ENCODE peak calls at places on chromosomes 16 and 17, in four cellular contexts. One of them, this sample, is unnamed.

GRCh38 chr17:61400058-61400785 is 579 bp downstream of the TBX2 start:
- DNase-seq in breast epithelium: no peak
- DNase-seq in heart right ventricle: no peak
- DNase-seq in CD4-positive, alpha-beta T cell: no peak
- DNase-seq in this sample: no peak

GRCh38 chr17:60102632-60103047 is 23.9 kb upstream of the HEATR6 start:
- DNase-seq in CD4-positive, alpha-beta T cell: no peak
- DNase-seq in heart right ventricle: peak
- DNase-seq in breast epithelium: no peak
- DNase-seq in this sample: no peak

GRCh38 chr16:30778549-30779244 is 8.3 kb downstream of the ZNF629 start:
- DNase-seq in heart right ventricle: no peak
- DNase-seq in CD4-positive, alpha-beta T cell: no peak
- DNase-seq in breast epithelium: no peak
- DNase-seq in this sample: no peak

GRCh38 chr16:85458952-85459351 is 154.2 kb upstream of the GSE1 start:
- DNase-seq in heart right ventricle: peak
- DNase-seq in CD4-positive, alpha-beta T cell: no peak
- DNase-seq in breast epithelium: peak
- DNase-seq in this sample: no peak

GRCh38 chr16:53805747-53806146 is 101.8 kb downstream of the FTO start:
- DNase-seq in CD4-positive, alpha-beta T cell: no peak
- DNase-seq in breast epithelium: no peak
- DNase-seq in heart right ventricle: no peak
- DNase-seq in this sample: no peak

GRCh38 chr17:77036136-77036840 is 104.5 kb upstream of the SEC14L1 start:
- DNase-seq in heart right ventricle: no peak
- DNase-seq in CD4-positive, alpha-beta T cell: no peak
- DNase-seq in breast epithelium: no peak
- DNase-seq in this sample: no peak

GRCh38 chr16:81478876-81479496 is 34.4 kb downstream of the CMIP start:
- DNase-seq in breast epithelium: no peak
- DNase-seq in heart right ventricle: no peak
- DNase-seq in CD4-positive, alpha-beta T cell: no peak
- DNase-seq in this sample: no peak

GRCh38 chr17:58529275-58529674 is 14.8 kb upstream of the MTMR4 start:
- DNase-seq in breast epithelium: no peak
- DNase-seq in CD4-positive, alpha-beta T cell: no peak
- DNase-seq in heart right ventricle: no peak
- DNase-seq in this sample: no peak

GRCh38 chr17:50989149-50989548 is 123.0 kb upstream of the TOB1 start:
- DNase-seq in breast epithelium: no peak
- DNase-seq in CD4-positive, alpha-beta T cell: no peak
- DNase-seq in heart right ventricle: no peak
- DNase-seq in this sample: no peak

GRCh38 chr17:30908717-30909420 is 2.8 kb upstream of the TEFM start:
- DNase-seq in heart right ventricle: no peak
- DNase-seq in breast epithelium: no peak
- DNase-seq in CD4-positive, alpha-beta T cell: no peak
- DNase-seq in this sample: no peak

GRCh38 chr17:72556944-72557826 is 436.4 kb downstream of the SOX9 start:
- DNase-seq in breast epithelium: peak
- DNase-seq in CD4-positive, alpha-beta T cell: peak
- DNase-seq in heart right ventricle: peak
- DNase-seq in this sample: no peak

GRCh38 chr16:15907863-15908478 is 19.6 kb upstream of the CEP20 start:
- DNase-seq in heart right ventricle: no peak
- DNase-seq in breast epithelium: no peak
- DNase-seq in CD4-positive, alpha-beta T cell: peak
- DNase-seq in this sample: no peak

GRCh38 chr17:67246648-67247415 is 1.8 kb upstream of the HELZ start:
- DNase-seq in heart right ventricle: no peak
- DNase-seq in CD4-positive, alpha-beta T cell: peak
- DNase-seq in breast epithelium: peak
- DNase-seq in this sample: no peak

GRCh38 chr16:17316005-17316404 is 154.8 kb downstream of the XYLT1 start:
- DNase-seq in heart right ventricle: no peak
- DNase-seq in CD4-positive, alpha-beta T cell: no peak
- DNase-seq in breast epithelium: no peak
- DNase-seq in this sample: no peak

GRCh38 chr16:2715519-2715918 is 4.5 kb downstream of the PRSS27 start:
- DNase-seq in breast epithelium: peak
- DNase-seq in CD4-positive, alpha-beta T cell: peak
- DNase-seq in heart right ventricle: peak
- DNase-seq in this sample: no peak

GRCh38 chr16:3112881-3113574 is 642 bp downstream of the ZNF205 start:
- DNase-seq in breast epithelium: no peak
- DNase-seq in CD4-positive, alpha-beta T cell: no peak
- DNase-seq in heart right ventricle: no peak
- DNase-seq in this sample: no peak

GRCh38 chr17:54353789-54354525 is 531.2 kb downstream of the KIF2B start:
- DNase-seq in CD4-positive, alpha-beta T cell: no peak
- DNase-seq in heart right ventricle: no peak
- DNase-seq in breast epithelium: no peak
- DNase-seq in this sample: no peak

GRCh38 chr17:58191259-58191896 is 1.1 kb upstream of the EPX start:
- DNase-seq in breast epithelium: no peak
- DNase-seq in CD4-positive, alpha-beta T cell: no peak
- DNase-seq in heart right ventricle: no peak
- DNase-seq in this sample: no peak

GRCh38 chr17:59367657-59368045 is 36.2 kb downstream of the YPEL2 start:
- DNase-seq in heart right ventricle: no peak
- DNase-seq in breast epithelium: no peak
- DNase-seq in CD4-positive, alpha-beta T cell: no peak
- DNase-seq in this sample: no peak

GRCh38 chr17:31739300-31739699 is 119.7 kb downstream of the COPRS start:
- DNase-seq in CD4-positive, alpha-beta T cell: no peak
- DNase-seq in breast epithelium: no peak
- DNase-seq in heart right ventricle: no peak
- DNase-seq in this sample: peak

GRCh38 chr17:34303606-34304005 is 15.6 kb upstream of the CCL8 start:
- DNase-seq in CD4-positive, alpha-beta T cell: no peak
- DNase-seq in breast epithelium: no peak
- DNase-seq in heart right ventricle: no peak
- DNase-seq in this sample: no peak

GRCh38 chr16:89193576-89194293 is 6.6 kb downstream of the SLC22A31 start:
- DNase-seq in breast epithelium: no peak
- DNase-seq in CD4-positive, alpha-beta T cell: no peak
- DNase-seq in heart right ventricle: no peak
- DNase-seq in this sample: no peak

GRCh38 chr16:86396318-86396882 is 113.9 kb upstream of the FOXF1 start:
- DNase-seq in breast epithelium: no peak
- DNase-seq in heart right ventricle: no peak
- DNase-seq in CD4-positive, alpha-beta T cell: no peak
- DNase-seq in this sample: no peak

GRCh38 chr16:85751665-85752501 is 987 bp upstream of the C16orf74 start:
- DNase-seq in breast epithelium: no peak
- DNase-seq in heart right ventricle: no peak
- DNase-seq in CD4-positive, alpha-beta T cell: no peak
- DNase-seq in this sample: no peak

GRCh38 chr16:24996301-24996700 is 18.9 kb downstream of the ARHGAP17 start:
- DNase-seq in heart right ventricle: no peak
- DNase-seq in CD4-positive, alpha-beta T cell: no peak
- DNase-seq in breast epithelium: no peak
- DNase-seq in this sample: no peak

GRCh38 chr16:17151335-17151734 is 319.4 kb downstream of the XYLT1 start:
- DNase-seq in CD4-positive, alpha-beta T cell: no peak
- DNase-seq in breast epithelium: no peak
- DNase-seq in heart right ventricle: no peak
- DNase-seq in this sample: no peak

GRCh38 chr17:47733047-47733413 is at the start of gene TBX21:
- DNase-seq in breast epithelium: peak
- DNase-seq in CD4-positive, alpha-beta T cell: peak
- DNase-seq in heart right ventricle: peak
- DNase-seq in this sample: no peak

GRCh38 chr16:4110065-4110464 is 6.2 kb downstream of the ADCY9 start:
- DNase-seq in CD4-positive, alpha-beta T cell: no peak
- DNase-seq in breast epithelium: no peak
- DNase-seq in heart right ventricle: no peak
- DNase-seq in this sample: no peak

GRCh38 chr17:81738801-81739393 is 26.8 kb downstream of the SLC25A10 start:
- DNase-seq in breast epithelium: no peak
- DNase-seq in heart right ventricle: no peak
- DNase-seq in CD4-positive, alpha-beta T cell: no peak
- DNase-seq in this sample: no peak

GRCh38 chr17:38341035-38341721 is 2.6 kb downstream of the GPR179 start:
- DNase-seq in CD4-positive, alpha-beta T cell: no peak
- DNase-seq in heart right ventricle: peak
- DNase-seq in breast epithelium: no peak
- DNase-seq in this sample: no peak

GRCh38 chr17:64022631-64023063 is 2.2 kb upstream of the ICAM2 start:
- DNase-seq in heart right ventricle: no peak
- DNase-seq in CD4-positive, alpha-beta T cell: peak
- DNase-seq in breast epithelium: no peak
- DNase-seq in this sample: no peak

DNA sequence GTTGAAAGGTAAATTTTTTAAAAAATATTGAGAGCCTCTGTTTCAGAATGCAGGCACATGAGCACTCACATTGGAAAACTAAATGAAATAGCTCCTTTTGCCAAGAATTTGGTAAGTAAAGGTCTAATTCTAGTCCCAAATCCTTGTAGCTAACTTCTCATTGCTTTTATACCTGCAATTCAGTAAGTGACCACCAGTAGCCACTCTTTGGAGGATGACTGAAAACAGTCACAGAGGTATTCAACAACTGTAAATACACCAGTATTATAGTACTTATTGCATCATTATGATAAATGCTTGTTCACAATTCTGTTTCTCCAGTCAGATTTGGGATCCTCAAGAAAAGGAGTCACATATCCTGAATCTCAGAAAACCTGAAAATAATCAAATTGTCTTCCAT is 562.4 kb upstream of the CDH11 start:
- DNase-seq in breast epithelium: no peak
- DNase-seq in heart right ventricle: no peak
- DNase-seq in CD4-positive, alpha-beta T cell: no peak
- DNase-seq in this sample: no peak
- TF ChIP-seq CTCF in breast epithelium: no peak
- TF ChIP-seq CTCF in heart right ventricle: no peak
- TF ChIP-seq CTCF in CD4-positive, alpha-beta T cell: no peak
- TF ChIP-seq CTCF in this sample: no peak

GRCh38 chr16:58013201-58013956 is 12.2 kb downstream of the USB1 start:
- DNase-seq in breast epithelium: no peak
- DNase-seq in heart right ventricle: no peak
- DNase-seq in CD4-positive, alpha-beta T cell: no peak
- DNase-seq in this sample: no peak

GRCh38 chr16:58010886-58011285 is 9.7 kb downstream of the USB1 start:
- DNase-seq in breast epithelium: no peak
- DNase-seq in CD4-positive, alpha-beta T cell: no peak
- DNase-seq in heart right ventricle: no peak
- DNase-seq in this sample: no peak

GRCh38 chr16:58012481-58012880 is 11.3 kb downstream of the USB1 start:
- DNase-seq in breast epithelium: no peak
- DNase-seq in heart right ventricle: no peak
- DNase-seq in CD4-positive, alpha-beta T cell: no peak
- DNase-seq in this sample: no peak

GRCh38 chr16:58009856-58010416 is 8.7 kb downstream of the USB1 start:
- DNase-seq in breast epithelium: no peak
- DNase-seq in heart right ventricle: peak
- DNase-seq in CD4-positive, alpha-beta T cell: no peak
- DNase-seq in this sample: no peak

GRCh38 chr16:58011652-58012051 is 10.4 kb downstream of the USB1 start:
- DNase-seq in breast epithelium: no peak
- DNase-seq in CD4-positive, alpha-beta T cell: no peak
- DNase-seq in heart right ventricle: no peak
- DNase-seq in this sample: no peak
- TF ChIP-seq CTCF in breast epithelium: no peak
- TF ChIP-seq CTCF in CD4-positive, alpha-beta T cell: no peak
- TF ChIP-seq CTCF in heart right ventricle: no peak
- TF ChIP-seq CTCF in this sample: no peak

DNA sequence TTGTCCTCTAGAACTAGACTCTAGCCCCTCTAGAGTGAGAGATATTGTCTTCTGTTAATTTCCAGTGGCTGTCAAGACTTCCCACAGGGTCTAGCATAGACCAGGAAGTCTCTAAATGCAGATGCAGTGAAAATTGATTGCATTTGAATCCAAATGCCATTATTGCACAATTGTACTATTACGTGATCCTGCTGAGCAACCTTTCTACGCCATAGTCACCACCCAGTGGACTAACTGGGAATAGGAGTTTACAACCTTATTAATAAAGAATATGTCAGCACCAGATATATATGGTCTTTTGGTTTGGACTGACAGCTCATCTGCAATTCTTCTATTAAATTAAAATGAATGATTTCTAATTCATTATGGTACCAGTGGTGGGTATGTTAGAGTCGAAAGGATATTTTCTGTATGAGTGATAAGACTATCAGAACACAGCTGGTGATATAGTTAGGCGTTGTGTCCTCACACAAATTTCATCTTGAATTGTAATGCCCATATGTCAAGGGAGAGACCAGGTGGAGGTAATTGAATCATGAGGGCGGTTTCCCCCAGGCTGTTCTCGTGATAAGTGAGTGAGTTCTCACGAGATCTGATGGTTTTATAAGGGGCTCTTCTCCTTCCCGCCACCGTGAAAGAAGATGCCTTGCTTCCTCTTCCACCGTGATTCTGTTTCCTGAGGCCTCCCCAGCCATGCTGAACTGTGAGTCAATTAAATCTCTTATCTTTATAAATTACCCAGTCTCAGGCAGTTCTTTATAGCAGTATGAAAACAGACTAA is 138.9 kb upstream of the CA10 start:
- DNase-seq in CD4-positive, alpha-beta T cell: no peak
- DNase-seq in heart right ventricle: no peak
- DNase-seq in breast epithelium: no peak
- DNase-seq in this sample: no peak
- TF ChIP-seq CTCF in CD4-positive, alpha-beta T cell: no peak
- TF ChIP-seq CTCF in heart right ventricle: no peak
- TF ChIP-seq CTCF in breast epithelium: no peak
- TF ChIP-seq CTCF in this sample: no peak

GRCh38 chr17:40086150-40087044 is 14.0 kb downstream of the NR1D1 start:
- DNase-seq in breast epithelium: no peak
- DNase-seq in CD4-positive, alpha-beta T cell: peak
- DNase-seq in heart right ventricle: peak
- DNase-seq in this sample: no peak
- TF ChIP-seq CTCF in breast epithelium: peak
- TF ChIP-seq CTCF in CD4-positive, alpha-beta T cell: peak
- TF ChIP-seq CTCF in heart right ventricle: peak
- TF ChIP-seq CTCF in this sample: peak

DNA sequence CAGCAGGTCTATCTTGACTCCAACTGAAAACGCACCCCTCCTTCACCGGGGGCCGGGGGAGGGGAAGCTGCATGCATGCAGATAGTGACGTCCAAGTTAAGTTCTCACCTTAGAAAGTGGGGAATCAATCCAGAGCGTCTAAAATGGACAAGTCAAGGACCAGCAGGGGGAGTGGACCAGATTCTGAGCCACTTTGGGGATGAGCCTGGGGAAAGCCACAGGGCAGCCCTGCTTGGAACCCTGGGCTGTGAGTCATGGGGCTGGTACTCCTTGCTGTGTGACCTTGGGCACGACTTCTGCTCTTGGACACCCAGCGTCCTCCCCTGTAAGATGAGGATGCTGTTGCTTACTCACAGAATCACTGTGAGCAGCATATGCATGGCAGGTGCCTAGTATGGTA is 9.1 kb downstream of the TNFRSF13B start:
- DNase-seq in heart right ventricle: no peak
- DNase-seq in breast epithelium: no peak
- DNase-seq in CD4-positive, alpha-beta T cell: no peak
- DNase-seq in this sample: no peak
- TF ChIP-seq CTCF in heart right ventricle: no peak
- TF ChIP-seq CTCF in breast epithelium: no peak
- TF ChIP-seq CTCF in CD4-positive, alpha-beta T cell: no peak
- TF ChIP-seq CTCF in this sample: peak

This sample was measured in BJ.